ENCODE peak calls at places on chromosome 15, in nine cellular contexts. One of them, this sample, is unnamed.
A peak's percentile ranks its signal among the peaks of the same experiment; 100 is the strongest.

GRCh38 chr15:45228931-45229330 is 23.1 kb upstream of the SLC28A2 start:
- DNase-seq in NCI-H1417 treated with DMSO at 0.1 percent for 48 hours: no peak
- DNase-seq in NCI-H748 treated with DMSO at 0.1 percent for 48 hours: no peak
- DNase-seq in lung microvascular endothelial cell: no peak
- DNase-seq in left cardiac atrium: no peak
- DNase-seq in activated effector memory CD4-positive, alpha-beta T cell treated with anti-CD3 and anti-CD28 coated beads, Interleukin-2, amount 50 U/mL, for 16 hours: no peak
- DNase-seq in NCI-H1092: no peak
- DNase-seq in GM10248: no peak
- DNase-seq in NCI-H460: no peak
- DNase-seq in this sample: no peak

GRCh38 chr15:98568382-98569017 is 79.8 kb upstream of the IGF1R start:
- DNase-seq in NCI-H1417 treated with DMSO at 0.1 percent for 48 hours: no peak
- DNase-seq in NCI-H748 treated with DMSO at 0.1 percent for 48 hours: no peak
- DNase-seq in lung microvascular endothelial cell: peak; percentile 7
- DNase-seq in left cardiac atrium: no peak
- DNase-seq in activated effector memory CD4-positive, alpha-beta T cell treated with anti-CD3 and anti-CD28 coated beads, Interleukin-2, amount 50 U/mL, for 16 hours: no peak
- DNase-seq in NCI-H1092: no peak
- DNase-seq in GM10248: no peak
- DNase-seq in NCI-H460: no peak
- DNase-seq in this sample: no peak

GRCh38 chr15:78322243-78322642 is 17.9 kb upstream of the CRABP1 start:
- DNase-seq in NCI-H1417 treated with DMSO at 0.1 percent for 48 hours: peak; percentile 85
- DNase-seq in NCI-H748 treated with DMSO at 0.1 percent for 48 hours: no peak
- DNase-seq in lung microvascular endothelial cell: peak; percentile 97
- DNase-seq in left cardiac atrium: no peak
- DNase-seq in activated effector memory CD4-positive, alpha-beta T cell treated with anti-CD3 and anti-CD28 coated beads, Interleukin-2, amount 50 U/mL, for 16 hours: no peak
- DNase-seq in NCI-H1092: peak; percentile 31
- DNase-seq in GM10248: no peak
- DNase-seq in NCI-H460: no peak
- DNase-seq in this sample: no peak

GRCh38 chr15:63978511-63979226 is 67.6 kb downstream of the DAPK2 start:
- DNase-seq in NCI-H1417 treated with DMSO at 0.1 percent for 48 hours: no peak
- DNase-seq in NCI-H748 treated with DMSO at 0.1 percent for 48 hours: no peak
- DNase-seq in lung microvascular endothelial cell: no peak
- DNase-seq in left cardiac atrium: peak; percentile 52
- DNase-seq in activated effector memory CD4-positive, alpha-beta T cell treated with anti-CD3 and anti-CD28 coated beads, Interleukin-2, amount 50 U/mL, for 16 hours: no peak
- DNase-seq in NCI-H1092: no peak
- DNase-seq in GM10248: no peak
- DNase-seq in NCI-H460: no peak
- DNase-seq in this sample: no peak

GRCh38 chr15:101232677-101233076 is 19.2 kb downstream of the CHSY1 start:
- DNase-seq in NCI-H1417 treated with DMSO at 0.1 percent for 48 hours: no peak
- DNase-seq in NCI-H748 treated with DMSO at 0.1 percent for 48 hours: no peak
- DNase-seq in lung microvascular endothelial cell: no peak
- DNase-seq in left cardiac atrium: no peak
- DNase-seq in activated effector memory CD4-positive, alpha-beta T cell treated with anti-CD3 and anti-CD28 coated beads, Interleukin-2, amount 50 U/mL, for 16 hours: no peak
- DNase-seq in NCI-H1092: no peak
- DNase-seq in GM10248: no peak
- DNase-seq in NCI-H460: no peak
- DNase-seq in this sample: no peak

GRCh38 chr15:66603301-66604179 is 37.7 kb upstream of the LCTL start:
- DNase-seq in NCI-H1417 treated with DMSO at 0.1 percent for 48 hours: no peak
- DNase-seq in NCI-H748 treated with DMSO at 0.1 percent for 48 hours: peak; percentile 13
- DNase-seq in lung microvascular endothelial cell: peak; percentile 66
- DNase-seq in left cardiac atrium: peak; percentile 77
- DNase-seq in activated effector memory CD4-positive, alpha-beta T cell treated with anti-CD3 and anti-CD28 coated beads, Interleukin-2, amount 50 U/mL, for 16 hours: peak; percentile 86
- DNase-seq in NCI-H1092: no peak
- DNase-seq in GM10248: peak; percentile 79
- DNase-seq in NCI-H460: peak; percentile 46
- DNase-seq in this sample: no peak

GRCh38 chr15:49986326-49986725 is 132.7 kb downstream of the ATP8B4 start:
- DNase-seq in NCI-H1417 treated with DMSO at 0.1 percent for 48 hours: no peak
- DNase-seq in NCI-H748 treated with DMSO at 0.1 percent for 48 hours: no peak
- DNase-seq in lung microvascular endothelial cell: no peak
- DNase-seq in left cardiac atrium: no peak
- DNase-seq in activated effector memory CD4-positive, alpha-beta T cell treated with anti-CD3 and anti-CD28 coated beads, Interleukin-2, amount 50 U/mL, for 16 hours: no peak
- DNase-seq in NCI-H1092: no peak
- DNase-seq in GM10248: no peak
- DNase-seq in NCI-H460: no peak
- DNase-seq in this sample: no peak

GRCh38 chr15:68352401-68353062 is 75.0 kb downstream of the FEM1B start:
- DNase-seq in NCI-H1417 treated with DMSO at 0.1 percent for 48 hours: no peak
- DNase-seq in NCI-H748 treated with DMSO at 0.1 percent for 48 hours: no peak
- DNase-seq in lung microvascular endothelial cell: peak; percentile 98
- DNase-seq in left cardiac atrium: peak; percentile 57
- DNase-seq in activated effector memory CD4-positive, alpha-beta T cell treated with anti-CD3 and anti-CD28 coated beads, Interleukin-2, amount 50 U/mL, for 16 hours: no peak
- DNase-seq in NCI-H1092: no peak
- DNase-seq in GM10248: no peak
- DNase-seq in NCI-H460: peak; percentile 78
- DNase-seq in this sample: no peak

GRCh38 chr15:42547926-42548257 is 701 bp downstream of the LRRC57 start:
- DNase-seq in NCI-H1417 treated with DMSO at 0.1 percent for 48 hours: no peak
- DNase-seq in NCI-H748 treated with DMSO at 0.1 percent for 48 hours: no peak
- DNase-seq in lung microvascular endothelial cell: no peak
- DNase-seq in left cardiac atrium: no peak
- DNase-seq in activated effector memory CD4-positive, alpha-beta T cell treated with anti-CD3 and anti-CD28 coated beads, Interleukin-2, amount 50 U/mL, for 16 hours: no peak
- DNase-seq in NCI-H1092: no peak
- DNase-seq in GM10248: no peak
- DNase-seq in NCI-H460: no peak
- DNase-seq in this sample: no peak

GRCh38 chr15:89587955-89588354 is 12.7 kb downstream of the TICRR start:
- DNase-seq in NCI-H1417 treated with DMSO at 0.1 percent for 48 hours: no peak
- DNase-seq in NCI-H748 treated with DMSO at 0.1 percent for 48 hours: no peak
- DNase-seq in lung microvascular endothelial cell: peak; percentile 55
- DNase-seq in left cardiac atrium: no peak
- DNase-seq in activated effector memory CD4-positive, alpha-beta T cell treated with anti-CD3 and anti-CD28 coated beads, Interleukin-2, amount 50 U/mL, for 16 hours: no peak
- DNase-seq in NCI-H1092: no peak
- DNase-seq in GM10248: no peak
- DNase-seq in NCI-H460: no peak
- DNase-seq in this sample: no peak

GRCh38 chr15:35665855-35666536 is 120.0 kb upstream of the DPH6 start:
- DNase-seq in NCI-H1417 treated with DMSO at 0.1 percent for 48 hours: no peak
- DNase-seq in NCI-H748 treated with DMSO at 0.1 percent for 48 hours: no peak
- DNase-seq in lung microvascular endothelial cell: peak; percentile 35
- DNase-seq in left cardiac atrium: peak; percentile 73
- DNase-seq in activated effector memory CD4-positive, alpha-beta T cell treated with anti-CD3 and anti-CD28 coated beads, Interleukin-2, amount 50 U/mL, for 16 hours: no peak
- DNase-seq in NCI-H1092: no peak
- DNase-seq in GM10248: no peak
- DNase-seq in NCI-H460: no peak
- DNase-seq in this sample: no peak

GRCh38 chr15:60423540-60423939 is 25.8 kb upstream of the ANXA2 start:
- DNase-seq in NCI-H1417 treated with DMSO at 0.1 percent for 48 hours: no peak
- DNase-seq in NCI-H748 treated with DMSO at 0.1 percent for 48 hours: no peak
- DNase-seq in lung microvascular endothelial cell: peak; percentile 86
- DNase-seq in left cardiac atrium: no peak
- DNase-seq in activated effector memory CD4-positive, alpha-beta T cell treated with anti-CD3 and anti-CD28 coated beads, Interleukin-2, amount 50 U/mL, for 16 hours: no peak
- DNase-seq in NCI-H1092: no peak
- DNase-seq in GM10248: no peak
- DNase-seq in NCI-H460: no peak
- DNase-seq in this sample: no peak

GRCh38 chr15:61623746-61624145 is 394.6 kb upstream of the RORA start:
- DNase-seq in NCI-H1417 treated with DMSO at 0.1 percent for 48 hours: no peak
- DNase-seq in NCI-H748 treated with DMSO at 0.1 percent for 48 hours: no peak
- DNase-seq in lung microvascular endothelial cell: no peak
- DNase-seq in left cardiac atrium: no peak
- DNase-seq in activated effector memory CD4-positive, alpha-beta T cell treated with anti-CD3 and anti-CD28 coated beads, Interleukin-2, amount 50 U/mL, for 16 hours: no peak
- DNase-seq in NCI-H1092: no peak
- DNase-seq in GM10248: no peak
- DNase-seq in NCI-H460: no peak
- DNase-seq in this sample: no peak

GRCh38 chr15:90497912-90498311 is 31.8 kb upstream of the CRTC3 start:
- DNase-seq in NCI-H1417 treated with DMSO at 0.1 percent for 48 hours: no peak
- DNase-seq in NCI-H748 treated with DMSO at 0.1 percent for 48 hours: peak; percentile 8
- DNase-seq in lung microvascular endothelial cell: peak; percentile 32
- DNase-seq in left cardiac atrium: no peak
- DNase-seq in activated effector memory CD4-positive, alpha-beta T cell treated with anti-CD3 and anti-CD28 coated beads, Interleukin-2, amount 50 U/mL, for 16 hours: no peak
- DNase-seq in NCI-H1092: no peak
- DNase-seq in GM10248: no peak
- DNase-seq in NCI-H460: no peak
- DNase-seq in this sample: no peak

GRCh38 chr15:66746231-66746605 is 44.2 kb downstream of the SMAD6 start:
- DNase-seq in NCI-H1417 treated with DMSO at 0.1 percent for 48 hours: no peak
- DNase-seq in NCI-H748 treated with DMSO at 0.1 percent for 48 hours: no peak
- DNase-seq in lung microvascular endothelial cell: peak; percentile 49
- DNase-seq in left cardiac atrium: peak; percentile 28
- DNase-seq in activated effector memory CD4-positive, alpha-beta T cell treated with anti-CD3 and anti-CD28 coated beads, Interleukin-2, amount 50 U/mL, for 16 hours: no peak
- DNase-seq in NCI-H1092: no peak
- DNase-seq in GM10248: no peak
- DNase-seq in NCI-H460: no peak
- DNase-seq in this sample: no peak

GRCh38 chr15:63503739-63504246 is 600 bp upstream of the USP3 start:
- DNase-seq in NCI-H1417 treated with DMSO at 0.1 percent for 48 hours: no peak
- DNase-seq in NCI-H748 treated with DMSO at 0.1 percent for 48 hours: no peak
- DNase-seq in lung microvascular endothelial cell: peak; percentile 85
- DNase-seq in left cardiac atrium: peak; percentile 80
- DNase-seq in activated effector memory CD4-positive, alpha-beta T cell treated with anti-CD3 and anti-CD28 coated beads, Interleukin-2, amount 50 U/mL, for 16 hours: peak; percentile 95
- DNase-seq in NCI-H1092: no peak
- DNase-seq in GM10248: peak; percentile 48
- DNase-seq in NCI-H460: peak; percentile 72
- DNase-seq in this sample: no peak

GRCh38 chr15:60635507-60636352 is 156.8 kb upstream of the ICE2 start:
- DNase-seq in NCI-H1417 treated with DMSO at 0.1 percent for 48 hours: no peak
- DNase-seq in NCI-H748 treated with DMSO at 0.1 percent for 48 hours: no peak
- DNase-seq in lung microvascular endothelial cell: peak; percentile 90
- DNase-seq in left cardiac atrium: no peak
- DNase-seq in activated effector memory CD4-positive, alpha-beta T cell treated with anti-CD3 and anti-CD28 coated beads, Interleukin-2, amount 50 U/mL, for 16 hours: no peak
- DNase-seq in NCI-H1092: no peak
- DNase-seq in GM10248: peak; percentile 36
- DNase-seq in NCI-H460: peak; percentile 17
- DNase-seq in this sample: no peak

GRCh38 chr15:101445562-101446526 is 43.7 kb downstream of the PCSK6 start:
- DNase-seq in NCI-H1417 treated with DMSO at 0.1 percent for 48 hours: no peak
- DNase-seq in NCI-H748 treated with DMSO at 0.1 percent for 48 hours: no peak
- DNase-seq in lung microvascular endothelial cell: peak; percentile 88
- DNase-seq in left cardiac atrium: peak; percentile 72
- DNase-seq in activated effector memory CD4-positive, alpha-beta T cell treated with anti-CD3 and anti-CD28 coated beads, Interleukin-2, amount 50 U/mL, for 16 hours: no peak
- DNase-seq in NCI-H1092: no peak
- DNase-seq in GM10248: no peak
- DNase-seq in NCI-H460: peak; percentile 38
- DNase-seq in this sample: no peak

GRCh38 chr15:90845201-90845949 is 23.0 kb upstream of the FURIN start:
- DNase-seq in NCI-H1417 treated with DMSO at 0.1 percent for 48 hours: no peak
- DNase-seq in NCI-H748 treated with DMSO at 0.1 percent for 48 hours: no peak
- DNase-seq in lung microvascular endothelial cell: peak; percentile 72
- DNase-seq in left cardiac atrium: peak; percentile 35
- DNase-seq in activated effector memory CD4-positive, alpha-beta T cell treated with anti-CD3 and anti-CD28 coated beads, Interleukin-2, amount 50 U/mL, for 16 hours: peak; percentile 71
- DNase-seq in NCI-H1092: no peak
- DNase-seq in GM10248: peak; percentile 74
- DNase-seq in NCI-H460: peak; percentile 33
- DNase-seq in this sample: no peak

GRCh38 chr15:77905301-77905920 is 172.1 kb downstream of the TBC1D2B start:
- DNase-seq in NCI-H1417 treated with DMSO at 0.1 percent for 48 hours: no peak
- DNase-seq in NCI-H748 treated with DMSO at 0.1 percent for 48 hours: no peak
- DNase-seq in lung microvascular endothelial cell: no peak
- DNase-seq in left cardiac atrium: no peak
- DNase-seq in activated effector memory CD4-positive, alpha-beta T cell treated with anti-CD3 and anti-CD28 coated beads, Interleukin-2, amount 50 U/mL, for 16 hours: peak; percentile 46
- DNase-seq in NCI-H1092: no peak
- DNase-seq in GM10248: no peak
- DNase-seq in NCI-H460: no peak
- DNase-seq in this sample: no peak

GRCh38 chr15:99181544-99181943 is 67.8 kb downstream of the TTC23 start:
- DNase-seq in NCI-H1417 treated with DMSO at 0.1 percent for 48 hours: no peak
- DNase-seq in NCI-H748 treated with DMSO at 0.1 percent for 48 hours: no peak
- DNase-seq in lung microvascular endothelial cell: no peak
- DNase-seq in left cardiac atrium: peak; percentile 31
- DNase-seq in activated effector memory CD4-positive, alpha-beta T cell treated with anti-CD3 and anti-CD28 coated beads, Interleukin-2, amount 50 U/mL, for 16 hours: no peak
- DNase-seq in NCI-H1092: peak; percentile 1
- DNase-seq in GM10248: no peak
- DNase-seq in NCI-H460: no peak
- DNase-seq in this sample: no peak

GRCh38 chr15:74300057-74300620 is 64.0 kb downstream of the CCDC33 start:
- DNase-seq in NCI-H1417 treated with DMSO at 0.1 percent for 48 hours: no peak
- DNase-seq in NCI-H748 treated with DMSO at 0.1 percent for 48 hours: no peak
- DNase-seq in lung microvascular endothelial cell: no peak
- DNase-seq in left cardiac atrium: no peak
- DNase-seq in activated effector memory CD4-positive, alpha-beta T cell treated with anti-CD3 and anti-CD28 coated beads, Interleukin-2, amount 50 U/mL, for 16 hours: no peak
- DNase-seq in NCI-H1092: no peak
- DNase-seq in GM10248: no peak
- DNase-seq in NCI-H460: no peak
- DNase-seq in this sample: no peak

GRCh38 chr15:40832903-40833302 is 4.4 kb upstream of the PPP1R14D start:
- DNase-seq in NCI-H1417 treated with DMSO at 0.1 percent for 48 hours: no peak
- DNase-seq in NCI-H748 treated with DMSO at 0.1 percent for 48 hours: no peak
- DNase-seq in lung microvascular endothelial cell: no peak
- DNase-seq in left cardiac atrium: no peak
- DNase-seq in activated effector memory CD4-positive, alpha-beta T cell treated with anti-CD3 and anti-CD28 coated beads, Interleukin-2, amount 50 U/mL, for 16 hours: no peak
- DNase-seq in NCI-H1092: no peak
- DNase-seq in GM10248: no peak
- DNase-seq in NCI-H460: no peak
- DNase-seq in this sample: no peak

GRCh38 chr15:69590932-69591524 is 138.4 kb downstream of the RPLP1 start:
- DNase-seq in NCI-H1417 treated with DMSO at 0.1 percent for 48 hours: no peak
- DNase-seq in NCI-H748 treated with DMSO at 0.1 percent for 48 hours: no peak
- DNase-seq in lung microvascular endothelial cell: no peak
- DNase-seq in left cardiac atrium: no peak
- DNase-seq in activated effector memory CD4-positive, alpha-beta T cell treated with anti-CD3 and anti-CD28 coated beads, Interleukin-2, amount 50 U/mL, for 16 hours: no peak
- DNase-seq in NCI-H1092: no peak
- DNase-seq in GM10248: no peak
- DNase-seq in NCI-H460: no peak
- DNase-seq in this sample: no peak

GRCh38 chr15:22933641-22934061 is 46.5 kb downstream of the CYFIP1 start:
- DNase-seq in NCI-H1417 treated with DMSO at 0.1 percent for 48 hours: peak; percentile 83
- DNase-seq in NCI-H748 treated with DMSO at 0.1 percent for 48 hours: no peak
- DNase-seq in lung microvascular endothelial cell: peak; percentile 89
- DNase-seq in left cardiac atrium: no peak
- DNase-seq in activated effector memory CD4-positive, alpha-beta T cell treated with anti-CD3 and anti-CD28 coated beads, Interleukin-2, amount 50 U/mL, for 16 hours: no peak
- DNase-seq in NCI-H1092: no peak
- DNase-seq in GM10248: no peak
- DNase-seq in NCI-H460: no peak
- DNase-seq in this sample: no peak

GRCh38 chr15:45112592-45113379 is 1.2 kb downstream of the DUOX2 start:
- DNase-seq in NCI-H1417 treated with DMSO at 0.1 percent for 48 hours: no peak
- DNase-seq in NCI-H748 treated with DMSO at 0.1 percent for 48 hours: no peak
- DNase-seq in lung microvascular endothelial cell: no peak
- DNase-seq in left cardiac atrium: no peak
- DNase-seq in activated effector memory CD4-positive, alpha-beta T cell treated with anti-CD3 and anti-CD28 coated beads, Interleukin-2, amount 50 U/mL, for 16 hours: no peak
- DNase-seq in NCI-H1092: no peak
- DNase-seq in GM10248: no peak
- DNase-seq in NCI-H460: no peak
- DNase-seq in this sample: no peak

GRCh38 chr15:31339558-31339895 is 12.9 kb downstream of the KLF13 start:
- DNase-seq in NCI-H1417 treated with DMSO at 0.1 percent for 48 hours: peak; percentile 44
- DNase-seq in NCI-H748 treated with DMSO at 0.1 percent for 48 hours: no peak
- DNase-seq in lung microvascular endothelial cell: no peak
- DNase-seq in left cardiac atrium: no peak
- DNase-seq in activated effector memory CD4-positive, alpha-beta T cell treated with anti-CD3 and anti-CD28 coated beads, Interleukin-2, amount 50 U/mL, for 16 hours: no peak
- DNase-seq in NCI-H1092: no peak
- DNase-seq in GM10248: no peak
- DNase-seq in NCI-H460: no peak
- DNase-seq in this sample: no peak

GRCh38 chr15:75647370-75648155 is at the start of gene SNX33:
- DNase-seq in NCI-H1417 treated with DMSO at 0.1 percent for 48 hours: no peak
- DNase-seq in NCI-H748 treated with DMSO at 0.1 percent for 48 hours: no peak
- DNase-seq in lung microvascular endothelial cell: peak; percentile 87
- DNase-seq in left cardiac atrium: peak; percentile 90
- DNase-seq in activated effector memory CD4-positive, alpha-beta T cell treated with anti-CD3 and anti-CD28 coated beads, Interleukin-2, amount 50 U/mL, for 16 hours: peak; percentile 86
- DNase-seq in NCI-H1092: no peak
- DNase-seq in GM10248: peak; percentile 79
- DNase-seq in NCI-H460: peak; percentile 50
- DNase-seq in this sample: no peak

GRCh38 chr15:66886686-66887273 is 178.6 kb upstream of the SMAD3 start:
- DNase-seq in NCI-H1417 treated with DMSO at 0.1 percent for 48 hours: no peak
- DNase-seq in NCI-H748 treated with DMSO at 0.1 percent for 48 hours: no peak
- DNase-seq in lung microvascular endothelial cell: no peak
- DNase-seq in left cardiac atrium: no peak
- DNase-seq in activated effector memory CD4-positive, alpha-beta T cell treated with anti-CD3 and anti-CD28 coated beads, Interleukin-2, amount 50 U/mL, for 16 hours: no peak
- DNase-seq in NCI-H1092: no peak
- DNase-seq in GM10248: no peak
- DNase-seq in NCI-H460: no peak
- DNase-seq in this sample: no peak

GRCh38 chr15:88476635-88477038 is 9.1 kb downstream of the MRPS11 start:
- DNase-seq in NCI-H1417 treated with DMSO at 0.1 percent for 48 hours: no peak
- DNase-seq in NCI-H748 treated with DMSO at 0.1 percent for 48 hours: no peak
- DNase-seq in lung microvascular endothelial cell: peak; percentile 54
- DNase-seq in left cardiac atrium: no peak
- DNase-seq in activated effector memory CD4-positive, alpha-beta T cell treated with anti-CD3 and anti-CD28 coated beads, Interleukin-2, amount 50 U/mL, for 16 hours: no peak
- DNase-seq in NCI-H1092: peak; percentile 18
- DNase-seq in GM10248: peak; percentile 50
- DNase-seq in NCI-H460: peak; percentile 40
- DNase-seq in this sample: no peak

This sample was measured in cortex of kidney.